ENCODE peak calls at places on chromosomes 12 and 14, in six cellular contexts. K is hippocampal formation; M is T-helper 17 cell; A is left lobe of liver; J is effector memory CD4-positive, alpha-beta T cell; V is T-cell. Q is an unnamed sample.

GRCh38 chr12:62715086-62715786 is 219.7 kb downstream of the PPM1H start:
- DNase-seq in K (peak; percentile 44), M (no peak), A (no peak), J (no peak), V (no peak), Q (no peak)

GRCh38 chr12:58302487-58303011 is 361.2 kb downstream of the ATP23 start:
- DNase-seq in K (no peak), M (no peak), A (no peak), J (no peak), V (no peak), Q (no peak)

GRCh38 chr14:95562892-95563685 is 28.2 kb downstream of the GLRX5 start:
- DNase-seq in K (no peak), M (no peak), A (no peak), J (no peak), V (no peak), Q (no peak)

GRCh38 chr12:42633594-42633993 is 44.0 kb upstream of the PRICKLE1 start:
- DNase-seq in K (no peak), M (no peak), A (no peak), J (no peak), V (no peak), Q (no peak)

GRCh38 chr12:31876568-31877424 is 82.4 kb upstream of the RESF1 start:
- DNase-seq in K (no peak), M (no peak), A (no peak), J (no peak), V (no peak), Q (no peak)

GRCh38 chr12:100827901-100828520 is 33.4 kb downstream of the ANO4 start:
- DNase-seq in K (peak; percentile 31), M (no peak), A (no peak), J (no peak), V (no peak), Q (no peak)

GRCh38 chr14:66281036-66281776 is 205.0 kb upstream of the CCDC196 start:
- DNase-seq in K (no peak), M (no peak), A (no peak), J (no peak), V (no peak), Q (no peak)

GRCh38 chr12:75603475-75603874 is 92.1 kb upstream of the KRR1 start:
- DNase-seq in K (no peak), M (no peak), A (no peak), J (no peak), V (no peak), Q (no peak)

GRCh38 chr14:72515779-72516770 is 377.8 kb downstream of the DPF3 start:
- DNase-seq in K (no peak), M (no peak), A (no peak), J (no peak), V (no peak), Q (no peak)

GRCh38 chr14:72154645-72155378 is 222.6 kb downstream of the RGS6 start:
- DNase-seq in K (no peak), M (no peak), A (no peak), J (no peak), V (no peak), Q (no peak)

GRCh38 chr12:43277630-43278267 is 274.3 kb downstream of the ADAMTS20 start:
- DNase-seq in K (no peak), M (no peak), A (no peak), J (no peak), V (no peak), Q (no peak)

GRCh38 chr12:11718768-11719253 is 69.3 kb downstream of the ETV6 start:
- DNase-seq in K (no peak), M (no peak), A (no peak), J (no peak), V (no peak), Q (no peak)